ENCODE peak calls at places on chromosomes 2 and 18, in eight cellular contexts. U is A172, C is HFF-Myc, O is iPS-NIHi11, V is cardiac fibroblast, P is HL-60, K is WTC11, X is hippocampal formation. F is an unnamed sample.

GRCh38 chr2:140348826-140349225 is 1568.6 kb upstream of the NXPH2 start:
- DNase-seq in V (no peak), K (peak), P (no peak), U (no peak), C (no peak), O (no peak), X (no peak), F (no peak)

GRCh38 chr2:38386831-38387230 is 9.8 kb upstream of the ATL2 start:
- DNase-seq in V (peak), K (no peak), X (no peak), C (no peak), O (no peak), U (no peak), P (no peak), F (no peak)

GRCh38 chr2:226705965-226706364 is 93.7 kb downstream of the IRS1 start:
- DNase-seq in O (no peak), P (no peak), K (no peak), C (no peak), U (no peak), X (no peak), V (no peak), F (no peak)

GRCh38 chr2:233656443-233656842 is 15.3 kb upstream of the UGT1A9 start:
- DNase-seq in P (no peak), U (no peak), X (no peak), O (no peak), V (no peak), C (no peak), K (no peak), F (no peak)

GRCh38 chr18:55354795-55355194 is 233.2 kb downstream of the TCF4 start:
- DNase-seq in P (no peak), C (no peak), X (no peak), V (peak), K (no peak), O (no peak), U (no peak), F (no peak)

GRCh38 chr2:128585706-128586105 is 267.0 kb upstream of the HS6ST1 start:
- DNase-seq in U (no peak), X (no peak), P (no peak), K (no peak), V (peak), O (no peak), C (peak), F (peak)

GRCh38 chr18:70221156-70221910 is 15.8 kb upstream of the RTTN start:
- DNase-seq in O (peak), K (peak), P (no peak), C (no peak), U (no peak), V (no peak), X (no peak), F (no peak)

GRCh38 chr18:21051615-21052014 is 60.0 kb downstream of the ROCK1 start:
- DNase-seq in O (no peak), X (no peak), C (no peak), K (no peak), P (no peak), U (no peak), V (peak), F (no peak)

F was measured in NCI-H226.